ENCODE peak calls at places on chromosomes 1 and 21, in ten cellular contexts. J is heart right ventricle; Z is fibroblast of pulmonary artery; R is AG04450; B is H7; S is astrocyte of the spinal cord; D is adrenal gland; F is pancreas; U is CD8-positive, alpha-beta memory T cell; M is bronchial epithelial cell. E is an unnamed sample.

GRCh38 chr1:233448290-233448689 is 120.8 kb downstream of the MAP3K21 start:
- DNase-seq in M (no peak), S (no peak), J (peak; percentile 35), U (no peak), F (no peak), D (peak; percentile 78), R (no peak), B (no peak), Z (no peak), E (no peak)

GRCh38 chr1:228542376-228542775 is 55.2 kb downstream of the RNF187 start:
- DNase-seq in R (no peak), M (no peak), J (no peak), U (no peak), Z (no peak), D (no peak), S (no peak), B (no peak), F (no peak), E (no peak)

GRCh38 chr1:185835191-185835590 is 101.0 kb downstream of the HMCN1 start:
- DNase-seq in Z (no peak), F (no peak), U (no peak), R (no peak), M (no peak), J (no peak), S (no peak), B (no peak), D (no peak), E (no peak)

GRCh38 chr1:156097499-156098178 is 15.4 kb upstream of the MEX3A start:
- DNase-seq in B (no peak), D (no peak), J (no peak), Z (no peak), M (no peak), U (no peak), S (no peak), R (no peak), F (peak; percentile 1), E (no peak)

GRCh38 chr1:154445040-154445472 is 39.9 kb downstream of the IL6R start:
- DNase-seq in B (no peak), U (no peak), J (no peak), M (peak; percentile 34), Z (peak; percentile 26), D (no peak), R (peak; percentile 61), F (no peak), S (peak; percentile 81), E (no peak)

GRCh38 chr1:48996311-48996710 is 219.6 kb upstream of the BEND5 start:
- DNase-seq in R (no peak), J (no peak), Z (no peak), M (no peak), B (no peak), U (no peak), F (no peak), D (no peak), S (no peak), E (no peak)

GRCh38 chr1:43552813-43553212 is 22.1 kb downstream of the PTPRF start:
- DNase-seq in B (no peak), U (no peak), F (peak; percentile 75), S (no peak), Z (peak; percentile 52), D (no peak), J (peak; percentile 59), M (peak; percentile 35), R (no peak), E (no peak)

GRCh38 chr1:41861509-41862410 is 57.0 kb downstream of the HIVEP3 start:
- DNase-seq in S (peak; percentile 31), U (no peak), R (no peak), B (no peak), J (no peak), F (no peak), D (no peak), M (peak; percentile 21), Z (no peak), E (no peak)

GRCh38 chr21:46183910-46184624 is at the start of gene SPATC1L:
- DNase-seq in J (peak; percentile 71), D (peak; percentile 93), F (peak; percentile 73), S (peak; percentile 40), Z (peak; percentile 91), R (no peak), B (peak; percentile 94), M (peak; percentile 63), U (no peak), E (peak; percentile 57)

GRCh38 chr1:202860744-202861419 is 28.1 kb downstream of the RABIF start:
- DNase-seq in J (peak; percentile 27), Z (peak; percentile 30), S (peak; percentile 22), F (peak; percentile 63), D (peak; percentile 55), R (no peak), B (peak; percentile 91), U (no peak), M (peak; percentile 79), E (no peak)

GRCh38 chr1:154327466-154328317 is 2.4 kb downstream of the ATP8B2 start:
- DNase-seq in M (peak; percentile 48), S (no peak), F (no peak), J (no peak), U (no peak), R (no peak), Z (no peak), B (peak; percentile 41), D (no peak), E (no peak)

GRCh38 chr1:4585216-4585615 is 69.2 kb upstream of the AJAP1 start:
- DNase-seq in U (peak; percentile 17), D (no peak), B (peak; percentile 92), J (peak; percentile 42), R (no peak), Z (no peak), F (peak; percentile 35), S (no peak), M (no peak), E (no peak)

GRCh38 chr1:1987142-1987510 is 16.5 kb downstream of the CFAP74 start:
- DNase-seq in Z (no peak), B (no peak), M (no peak), F (no peak), S (no peak), J (no peak), R (no peak), U (no peak), D (no peak), E (no peak)
- H3K4me3 ChIP-seq in Z (no peak overlapping the region), B (no peak overlapping the region), M (no peak overlapping the region), F (no peak overlapping the region), S (no peak overlapping the region), J (no peak overlapping the region), R (no peak overlapping the region), U (no peak overlapping the region), D (no peak overlapping the region), E (no peak overlapping the region)

GRCh38 chr1:38178236-38178635 is 131.6 kb upstream of the POU3F1 start:
- DNase-seq in M (no peak), R (no peak), U (no peak), Z (no peak), B (no peak), S (no peak), J (no peak), D (no peak), F (no peak), E (no peak)

GRCh38 chr1:38175062-38175461 is 128.5 kb upstream of the POU3F1 start:
- DNase-seq in M (no peak), Z (no peak), J (peak; percentile 18), F (no peak), S (no peak), B (no peak), U (no peak), D (no peak), R (no peak), E (no peak)

GRCh38 chr1:38169121-38169520 is 122.5 kb upstream of the POU3F1 start:
- DNase-seq in J (no peak), B (no peak), U (no peak), F (no peak), M (no peak), R (no peak), D (no peak), Z (no peak), S (no peak), E (no peak)

GRCh38 chr1:38173848-38174247 is 127.3 kb upstream of the POU3F1 start:
- DNase-seq in Z (no peak), M (no peak), S (no peak), F (no peak), J (no peak), R (no peak), B (no peak), U (no peak), D (no peak), E (no peak)

GRCh38 chr1:38173157-38173831 is 126.7 kb upstream of the POU3F1 start:
- DNase-seq in U (no peak), B (no peak), F (no peak), R (no peak), J (no peak), D (no peak), Z (no peak), S (no peak), M (no peak), E (no peak)
- H3K4me3 ChIP-seq in U (no peak overlapping the region), B (no peak overlapping the region), F (no peak overlapping the region), R (no peak overlapping the region), J (no peak overlapping the region), D (no peak overlapping the region), Z (no peak overlapping the region), S (no peak overlapping the region), M (no peak overlapping the region), E (no peak overlapping the region)

DNA sequence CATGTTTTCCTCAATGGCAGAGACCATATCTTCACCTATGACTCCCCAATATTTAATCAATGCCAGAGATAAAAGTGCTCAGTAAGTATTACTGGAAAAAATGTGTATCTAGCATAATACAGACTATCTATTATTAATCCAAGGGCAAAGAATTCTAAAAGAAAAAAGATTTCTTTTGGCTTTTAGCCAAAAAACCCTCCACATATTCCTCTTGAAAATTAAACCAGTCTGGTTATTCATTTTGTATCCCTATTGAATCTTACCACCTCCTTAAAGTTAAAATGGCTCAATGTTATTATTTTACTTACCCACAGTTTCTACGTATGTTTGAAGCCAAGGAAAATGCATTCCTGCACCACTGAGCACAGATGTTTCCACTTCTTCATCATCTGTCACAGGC is 1.6 kb downstream of the TAF1A start:
- DNase-seq in S (no peak), R (no peak), Z (no peak), D (no peak), J (no peak), B (no peak), F (no peak), M (no peak), U (no peak), E (no peak)
- H3K4me3 ChIP-seq in S (no peak overlapping the region), R (no peak overlapping the region), Z (no peak overlapping the region), D (no peak overlapping the region), J (no peak overlapping the region), B (no peak overlapping the region), F (no peak overlapping the region), M (no peak overlapping the region), U (no peak overlapping the region), E (no peak overlapping the region)

GRCh38 chr1:90717665-90718410 is 736 bp upstream of the BARHL2 start:
- DNase-seq in D (no peak), R (no peak), J (no peak), B (peak; percentile 96), F (no peak), Z (peak; percentile 35), M (no peak), S (peak; percentile 18), U (no peak), E (no peak)
- H3K4me3 ChIP-seq in D (no peak overlapping the region), R (peak overlapping the region; percentile 43), J (peak overlapping the region; percentile 38), B (peak overlapping the region; percentile 47), F (peak overlapping the region; percentile 33), Z (peak overlapping the region; percentile 38), M (no peak overlapping the region), S (peak overlapping the region; percentile 17), U (no peak overlapping the region), E (peak overlapping the region; percentile 42)

DNA sequence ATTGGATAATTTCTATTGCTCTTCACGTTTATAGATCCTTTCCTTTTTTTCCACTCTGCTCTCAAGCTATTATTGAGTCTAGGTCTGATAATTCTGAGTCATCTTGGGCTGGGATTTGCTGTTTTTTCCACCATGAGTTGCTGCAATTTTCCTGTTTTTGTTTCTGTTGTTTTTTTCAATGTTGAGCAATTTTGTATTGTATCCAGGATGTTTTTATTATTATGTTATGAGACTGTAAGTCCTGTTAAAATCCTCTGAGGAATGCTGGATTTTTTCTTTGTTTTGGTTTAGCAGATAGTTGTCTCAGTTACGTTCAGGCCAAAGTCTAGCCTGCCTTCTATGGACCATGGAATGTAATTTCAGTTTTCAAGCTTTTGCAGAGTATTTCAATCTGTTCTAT is 13.0 kb upstream of the SLC35A3 start:
- DNase-seq in B (no peak), S (no peak), J (no peak), Z (peak; percentile 94), R (no peak), F (no peak), M (peak; percentile 24), U (no peak), D (no peak), E (no peak)
- H3K4me3 ChIP-seq in B (no peak overlapping the region), S (no peak overlapping the region), J (no peak overlapping the region), Z (no peak overlapping the region), R (no peak overlapping the region), F (no peak overlapping the region), M (no peak overlapping the region), U (no peak overlapping the region), D (no peak overlapping the region), E (no peak overlapping the region)

E was measured in skeletal muscle cell.